ENCODE peak calls at places on chromosome X, in four cellular contexts. I is IMR-90, X is mesendoderm, V is H1. R is an unnamed sample.

GRCh38 chrX:3567681-3568080 is 145.8 kb downstream of the PRKX start:
- DNase-seq in I (peak; percentile 16), X (no peak), V (no peak), R (no peak)

GRCh38 chrX:34877451-34877850 is 65.1 kb upstream of the FAM47B start:
- DNase-seq in I (peak; percentile 59), X (no peak), V (no peak), R (no peak)

GRCh38 chrX:38514014-38514854 is 47.1 kb upstream of the TSPAN7 start:
- DNase-seq in I (no peak), X (no peak), V (no peak), R (no peak)

GRCh38 chrX:77749695-77750094 is 36.3 kb downstream of the ATRX start:
- DNase-seq in I (peak; percentile 82), X (peak; percentile 2), V (no peak), R (no peak)

GRCh38 chrX:72003811-72004750 is 93.4 kb downstream of the NHSL2 start:
- DNase-seq in I (no peak), X (peak; percentile 90), V (peak; percentile 49), R (peak; percentile 81)

GRCh38 chrX:120604359-120604782 is 470 bp downstream of the MCTS1 start:
- DNase-seq in I (peak; percentile 33), X (peak; percentile 4), V (no peak), R (no peak)

GRCh38 chrX:118657413-118657812 is 70.0 kb upstream of the IL13RA1 start:
- DNase-seq in I (no peak), X (no peak), V (no peak), R (no peak)

GRCh38 chrX:43949669-43950068 is 23.5 kb downstream of the NDP start:
- DNase-seq in I (no peak), X (peak; percentile 81), V (peak; percentile 29), R (peak; percentile 78)

GRCh38 chrX:71870337-71871098 is 40.1 kb upstream of the NHSL2 start:
- DNase-seq in I (no peak), X (peak; percentile 80), V (peak; percentile 25), R (peak; percentile 75)

GRCh38 chrX:50967734-50968133 is 57.2 kb downstream of the BMP15 start:
- DNase-seq in I (no peak), X (no peak), V (no peak), R (no peak)

GRCh38 chrX:74242050-74242449 is 61.9 kb upstream of the ZCCHC13 start:
- DNase-seq in I (peak; percentile 76), X (no peak), V (no peak), R (no peak)

GRCh38 chrX:79182616-79183015 is 38.1 kb downstream of the GPR174 start:
- DNase-seq in I (no peak), X (no peak), V (no peak), R (no peak)

GRCh38 chrX:43556207-43556606 is 99.9 kb upstream of the MAOA start:
- DNase-seq in I (no peak), X (no peak), V (no peak), R (no peak)

GRCh38 chrX:120727503-120727902 is 97.6 kb upstream of the C1GALT1C1 start:
- DNase-seq in I (no peak), X (no peak), V (no peak), R (no peak)

GRCh38 chrX:97267376-97267775 is 383.7 kb downstream of the RPA4 start:
- DNase-seq in I (peak; percentile 9), X (no peak), V (no peak), R (no peak)

GRCh38 chrX:18010251-18010650 is 149.2 kb upstream of the RAI2 start:
- DNase-seq in I (no peak), X (no peak), V (no peak), R (no peak)

GRCh38 chrX:68571292-68572256 is 72.7 kb downstream of the YIPF6 start:
- DNase-seq in I (peak; percentile 80), X (peak; percentile 8), V (no peak), R (no peak)

GRCh38 chrX:123713434-123713833 is 19.4 kb downstream of the THOC2 start:
- DNase-seq in I (no peak), X (no peak), V (no peak), R (no peak)

GRCh38 chrX:17361620-17362019 is 13.4 kb upstream of the NHS start:
- DNase-seq in I (no peak), X (peak; percentile 74), V (no peak), R (peak; percentile 63)

GRCh38 chrX:133660356-133660755 is 245.1 kb upstream of the GPC4 start:
- DNase-seq in I (peak; percentile 48), X (no peak), V (no peak), R (no peak)

GRCh38 chrX:119687661-119688413 is 5.1 kb downstream of the SEPTIN6 start:
- DNase-seq in I (no peak), X (no peak), V (no peak), R (no peak)

GRCh38 chrX:114889454-114889853 is 128.0 kb downstream of the IL13RA2 start:
- DNase-seq in I (no peak), X (no peak), V (no peak), R (no peak)
- H3K56ac ChIP-seq in I (no peak overlapping the region), X (no peak overlapping the region), V (no peak overlapping the region), R (no peak overlapping the region)

DNA sequence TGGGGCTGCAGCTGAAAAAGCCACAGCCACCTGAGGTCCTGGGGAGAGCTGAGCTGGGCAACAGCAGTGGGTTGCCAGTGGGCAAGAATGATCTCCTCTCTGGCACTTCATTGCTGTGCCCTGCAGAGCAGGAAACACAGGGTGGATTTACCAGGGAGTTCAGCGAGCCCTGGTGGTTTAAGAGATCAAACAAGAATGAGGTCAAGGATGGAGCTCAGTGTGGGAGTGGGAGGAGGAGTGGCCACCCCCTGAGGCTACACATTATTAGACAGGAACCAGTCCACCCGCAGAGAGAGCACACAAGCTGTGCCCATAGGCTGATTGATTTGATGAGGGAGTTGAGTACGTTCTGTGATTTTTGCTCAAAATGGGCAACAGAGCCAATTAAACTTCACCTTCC is 47.3 kb downstream of the FRMPD3 start:
- DNase-seq in I (no peak), X (no peak), V (no peak), R (no peak)
- H3K56ac ChIP-seq in I (no peak overlapping the region), X (no peak overlapping the region), V (no peak overlapping the region), R (no peak overlapping the region)

DNA sequence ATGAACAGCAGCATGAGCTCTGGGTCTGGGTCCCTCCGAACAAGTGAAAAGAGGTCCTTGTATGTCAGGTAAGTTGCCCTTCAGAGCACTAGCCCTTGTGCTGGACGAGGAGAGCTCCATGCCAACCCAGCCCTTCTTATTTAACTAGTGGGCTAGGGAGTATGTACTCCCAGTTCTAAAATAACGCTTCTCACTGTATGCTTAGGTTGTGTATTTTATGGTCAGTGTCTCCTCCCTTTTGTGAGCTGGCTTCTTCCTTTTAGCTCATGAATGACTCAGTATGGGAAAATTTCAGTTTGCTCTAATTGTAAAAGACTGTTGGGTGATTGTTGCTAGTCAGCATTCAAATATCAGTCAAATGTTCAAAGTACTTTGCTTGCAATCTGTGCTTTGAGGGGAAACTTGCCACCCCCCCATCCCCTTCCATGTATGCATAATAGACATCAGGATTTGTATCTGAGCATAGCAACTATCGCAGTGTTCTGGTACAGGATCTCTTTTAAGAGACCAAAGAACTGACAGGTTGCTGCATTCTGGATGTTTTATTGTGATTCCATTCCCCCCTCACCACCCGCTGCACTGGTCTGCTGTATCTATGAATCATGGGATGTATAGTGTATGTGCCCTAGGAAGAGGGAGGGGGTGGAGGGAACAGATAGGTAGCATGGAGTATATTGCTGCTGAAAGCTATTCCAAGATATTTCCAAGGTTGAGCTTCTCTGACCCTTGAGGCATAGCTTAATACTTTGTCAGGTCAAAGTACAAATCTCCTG is 34.7 kb downstream of the DLG3 start:
- DNase-seq in I (peak; percentile 83), X (no peak), V (no peak), R (no peak)
- H3K56ac ChIP-seq in I (no peak overlapping the region), X (no peak overlapping the region), V (no peak overlapping the region), R (no peak overlapping the region)

DNA sequence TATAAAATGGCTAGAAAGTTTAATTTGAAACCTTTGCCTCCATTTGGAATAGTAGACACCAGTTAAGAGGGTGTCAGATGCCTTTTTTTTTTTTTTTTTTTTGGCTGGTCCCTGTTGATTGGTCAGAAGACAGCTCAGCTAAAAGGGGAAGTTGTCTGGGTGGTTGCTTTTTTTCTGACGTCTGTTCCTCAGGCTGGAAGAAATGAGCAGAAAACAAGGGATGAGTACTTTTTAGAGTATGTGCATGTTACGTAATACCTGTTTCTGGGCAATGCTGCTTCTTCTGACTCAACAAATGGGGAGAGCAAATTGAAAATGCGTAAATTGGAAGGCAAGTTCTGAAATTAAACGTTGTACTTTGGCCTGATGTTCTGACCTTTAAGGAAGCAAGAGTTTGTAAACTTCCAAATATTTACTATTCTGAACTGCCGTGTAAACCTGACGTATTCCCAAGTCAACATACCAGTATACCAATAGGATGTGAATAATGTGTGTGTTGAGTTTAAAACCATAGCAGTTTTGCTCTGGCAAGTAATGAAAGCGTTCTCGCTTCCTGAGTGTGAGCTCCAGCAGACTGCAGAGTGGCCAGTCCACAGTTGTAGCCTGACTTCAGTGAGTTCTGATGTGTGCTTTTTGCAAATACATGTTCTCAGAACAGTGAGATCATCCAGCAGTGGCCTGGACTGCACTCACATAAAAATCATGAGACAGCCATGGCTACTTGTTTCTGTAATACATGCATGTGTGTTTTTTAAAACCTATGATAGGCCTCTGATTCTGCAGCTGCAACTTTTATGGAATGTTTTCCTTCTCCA is 1.7 kb downstream of the SAT1 start:
- DNase-seq in I (peak; percentile 88), X (no peak), V (no peak), R (no peak)
- H3K56ac ChIP-seq in I (no peak overlapping the region), X (no peak overlapping the region), V (no peak overlapping the region), R (no peak overlapping the region)

GRCh38 chrX:7027071-7027470 is 120.4 kb upstream of the STS start:
- DNase-seq in I (no peak), X (no peak), V (no peak), R (no peak)
- H3K56ac ChIP-seq in I (no peak overlapping the region), X (no peak overlapping the region), V (no peak overlapping the region), R (no peak overlapping the region)

R was measured in H9.